ENCODE peak calls at places on chromosomes 12 and 14, in four cellular contexts. N, Y, X and O are unnamed samples.

GRCh38 chr12:152440-152839 is 61.5 kb downstream of the SLC6A12 start:
- DNase-seq in N (no peak), Y (peak), X (no peak), O (no peak)

GRCh38 chr12:89085421-89085820 is 266.9 kb downstream of the DUSP6 start:
- DNase-seq in N (no peak), Y (no peak), X (no peak), O (no peak)

GRCh38 chr14:52738409-52738808 is 8.4 kb downstream of the STYX start:
- DNase-seq in N (no peak), Y (no peak), X (no peak), O (no peak)

GRCh38 chr14:99389171-99389826 is 91.4 kb downstream of the SETD3 start:
- DNase-seq in N (peak), Y (peak), X (peak), O (peak)

GRCh38 chr12:57836442-57837375 is 9.8 kb downstream of the CTDSP2 start:
- DNase-seq in N (no peak), Y (peak), X (peak), O (no peak)

GRCh38 chr12:29148958-29149690 is at the start of gene FAR2:
- DNase-seq in N (no peak), Y (no peak), X (peak), O (peak)

GRCh38 chr12:80946591-80946990 is 8.9 kb upstream of the LIN7A start:
- DNase-seq in N (no peak), Y (peak), X (no peak), O (no peak)

GRCh38 chr12:6452245-6452731 is 446 bp downstream of the TAPBPL start:
- DNase-seq in N (no peak), Y (no peak), X (no peak), O (no peak)

DNA sequence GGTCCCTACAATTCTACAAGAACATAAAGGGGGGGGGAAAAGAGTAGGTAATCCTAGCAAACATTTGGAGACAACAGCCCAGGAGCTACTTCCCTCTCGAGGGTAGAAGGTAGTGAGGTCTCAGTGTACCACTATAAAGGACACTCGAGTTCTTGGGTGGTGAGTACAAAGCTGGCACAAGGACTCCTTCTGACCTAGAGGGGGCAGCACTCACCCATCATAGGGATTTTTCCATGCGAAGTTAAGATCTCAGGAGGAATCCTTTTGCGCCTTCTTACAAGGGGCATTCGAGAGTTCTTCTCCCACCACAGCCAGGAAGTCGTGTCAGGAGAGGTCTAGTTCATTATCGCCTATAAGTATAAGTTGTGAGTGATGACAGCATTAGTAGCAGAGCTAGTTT is 200.2 kb upstream of the RBM19 start:
- DNase-seq in N (peak), Y (peak), X (peak), O (peak)
- TF ChIP-seq BHLHE40 in N (no peak), Y (no peak), X (no peak), O (no peak)

GRCh38 chr14:92917041-92917940 is 5.7 kb upstream of the CHGA start:
- DNase-seq in N (no peak), Y (no peak), X (no peak), O (no peak)
- TF ChIP-seq BHLHE40 in N (no peak), Y (no peak), X (no peak), O (no peak)

GRCh38 chr12:51424662-51425539 is at the start of gene SLC4A8:
- DNase-seq in N (peak), Y (peak), X (peak), O (peak)

GRCh38 chr12:51417826-51418225 is 6.8 kb upstream of the SLC4A8 start:
- DNase-seq in N (no peak), Y (no peak), X (no peak), O (no peak)

GRCh38 chr12:51419473-51420228 is 5.0 kb upstream of the SLC4A8 start:
- DNase-seq in N (no peak), Y (no peak), X (no peak), O (peak)

GRCh38 chr12:51424094-51424661 is 453 bp upstream of the SLC4A8 start:
- DNase-seq in N (no peak), Y (no peak), X (no peak), O (no peak)

GRCh38 chr12:51421266-51421884 is 3.3 kb upstream of the SLC4A8 start:
- DNase-seq in N (peak), Y (peak), X (peak), O (peak)
- TF ChIP-seq BHLHE40 in N (no peak), Y (no peak), X (no peak), O (no peak)

GRCh38 chr14:102434647-102435175 is 72.0 kb downstream of the TECPR2 start:
- DNase-seq in N (no peak), Y (no peak), X (no peak), O (no peak)

GRCh38 chr14:102439556-102439955 is 70.0 kb downstream of the ANKRD9 start:
- DNase-seq in N (no peak), Y (no peak), X (no peak), O (no peak)

GRCh38 chr14:102440392-102440791 is 69.2 kb downstream of the ANKRD9 start:
- DNase-seq in N (no peak), Y (no peak), X (no peak), O (no peak)

GRCh38 chr14:102442241-102443211 is 67.0 kb downstream of the ANKRD9 start:
- DNase-seq in N (peak), Y (peak), X (no peak), O (no peak)

GRCh38 chr14:102437997-102438922 is 71.3 kb downstream of the ANKRD9 start:
- DNase-seq in N (peak), Y (peak), X (peak), O (peak)
- TF ChIP-seq BHLHE40 in N (no peak), Y (no peak), X (no peak), O (no peak)

GRCh38 chr14:103875010-103875409 is 27.6 kb upstream of the PPP1R13B start:
- DNase-seq in N (no peak), Y (no peak), X (no peak), O (no peak)

GRCh38 chr14:103870144-103870876 is 22.9 kb upstream of the PPP1R13B start:
- DNase-seq in N (no peak), Y (no peak), X (no peak), O (no peak)

GRCh38 chr14:103871596-103872480 is 24.5 kb upstream of the PPP1R13B start:
- DNase-seq in N (no peak), Y (no peak), X (no peak), O (no peak)

GRCh38 chr14:103870891-103871595 is 23.7 kb upstream of the PPP1R13B start:
- DNase-seq in N (no peak), Y (no peak), X (no peak), O (no peak)

DNA sequence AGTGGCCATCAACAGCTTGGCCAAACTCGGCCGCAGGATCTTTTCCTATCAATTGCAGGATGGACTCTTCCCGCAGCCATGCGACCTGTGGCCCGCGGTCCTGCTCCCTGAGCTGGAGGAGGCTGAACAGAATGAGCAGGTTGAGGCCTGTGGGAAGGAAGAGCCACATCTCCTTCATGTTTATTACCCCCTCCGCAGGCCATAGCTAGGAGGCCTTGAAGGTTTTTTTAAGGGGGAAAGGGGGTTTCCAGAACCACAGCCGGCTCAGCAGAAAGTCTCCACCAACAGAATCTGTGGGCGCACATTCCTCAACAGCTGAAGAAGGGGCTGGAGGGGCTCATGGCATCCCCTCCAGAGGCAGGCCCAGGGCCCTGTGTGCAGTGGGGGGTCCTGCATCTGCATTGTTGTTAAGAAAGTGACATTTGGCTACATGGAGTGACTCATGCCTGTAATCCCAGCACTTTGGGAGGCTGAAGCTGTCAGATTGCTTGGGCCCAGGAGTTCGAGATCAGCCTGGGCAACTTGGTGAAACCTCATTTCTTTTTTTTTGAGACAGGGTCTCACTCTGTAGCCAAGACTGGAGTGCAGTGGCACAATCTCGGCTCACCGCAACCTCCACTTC is 25.2 kb upstream of the PPP1R13B start:
- DNase-seq in N (no peak), Y (no peak), X (no peak), O (no peak)
- TF ChIP-seq BHLHE40 in N (no peak), Y (no peak), X (no peak), O (no peak)

GRCh38 chr14:75126121-75126544 is 715 bp downstream of the NEK9 start:
- DNase-seq in N (no peak), Y (no peak), X (no peak), O (peak)
- TF ChIP-seq BHLHE40 in N (no peak), Y (no peak), X (no peak), O (no peak)

GRCh38 chr14:35339761-35340406 is 47.7 kb downstream of the PSMA6 start:
- DNase-seq in N (no peak), Y (no peak), X (no peak), O (no peak)

GRCh38 chr14:35343709-35344474 is 51.7 kb downstream of the PSMA6 start:
- DNase-seq in N (no peak), Y (no peak), X (no peak), O (no peak)

GRCh38 chr14:35340616-35341453 is 48.7 kb downstream of the PSMA6 start:
- DNase-seq in N (no peak), Y (no peak), X (no peak), O (no peak)

GRCh38 chr14:35342160-35343010 is 50.2 kb downstream of the PSMA6 start:
- DNase-seq in N (no peak), Y (peak), X (no peak), O (no peak)

GRCh38 chr14:35341454-35342159 is 49.4 kb downstream of the PSMA6 start:
- DNase-seq in N (peak), Y (peak), X (no peak), O (peak)
- TF ChIP-seq BHLHE40 in N (no peak), Y (no peak), X (no peak), O (no peak)

GRCh38 chr12:123242083-123242904 is 9.1 kb downstream of the MTRFR start:
- DNase-seq in N (no peak), Y (peak), X (no peak), O (no peak)
- TF ChIP-seq BHLHE40 in N (no peak), Y (no peak), X (no peak), O (no peak)